ENCODE peak calls at places on chromosome 3, in eight cellular contexts. G is BE2C; N is gastrocnemius medialis; Q is upper lobe of left lung; X is adipocyte; T is neural progenitor cell; R is CD8-positive, alpha-beta memory T cell; B is tibial artery. H is an unnamed sample. For H3K4me1 and H3K27me3, the result is how much of the 10 kb centered on the place peaks cover.

GRCh38 chr3:57288403-57288802 is 4.1 kb downstream of the ASB14 start:
- DNase-seq in G (no peak), N (no peak), Q (no peak), X (no peak), T (peak), R (no peak), B (no peak), H (no peak)

GRCh38 chr3:108477511-108478147 is 32.8 kb downstream of the MYH15 start:
- DNase-seq in G (peak), N (peak), Q (no peak), X (peak), T (peak), R (peak), B (no peak), H (peak)

GRCh38 chr3:94686208-94686607 is 623.3 kb downstream of the NSUN3 start:
- DNase-seq in G (no peak), N (no peak), Q (no peak), X (no peak), T (no peak), R (no peak), B (no peak), H (no peak)

GRCh38 chr3:13612829-13613228 is 63.9 kb downstream of the FBLN2 start:
- DNase-seq in G (no peak), N (peak), Q (no peak), X (no peak), T (no peak), R (no peak), B (peak), H (peak)

GRCh38 chr3:122572940-122573412 is 4.5 kb upstream of the PARP15 start:
- DNase-seq in G (no peak), N (peak), Q (no peak), X (peak), T (peak), R (peak), B (no peak), H (peak)

GRCh38 chr3:105402287-105402801 is 35.6 kb downstream of the ALCAM start:
- DNase-seq in G (no peak), N (no peak), Q (peak), X (no peak), T (peak), R (no peak), B (no peak), H (no peak)

GRCh38 chr3:58048301-58048700 is 40.1 kb downstream of the FLNB start:
- DNase-seq in G (no peak), N (no peak), Q (no peak), X (no peak), T (no peak), R (no peak), B (no peak), H (no peak)

GRCh38 chr3:149299938-149300791 is 33.3 kb downstream of the TM4SF18 start:
- DNase-seq in G (peak), N (peak), Q (no peak), X (peak), T (no peak), R (no peak), B (peak), H (peak)

GRCh38 chr3:107752202-107752990 is 229.6 kb downstream of the BBX start:
- DNase-seq in G (peak), N (no peak), Q (no peak), X (peak), T (peak), R (no peak), B (no peak), H (peak)

GRCh38 chr3:113985526-113985925 is 37.7 kb downstream of the ZDHHC23 start:
- DNase-seq in G (no peak), N (no peak), Q (no peak), X (no peak), T (peak), R (no peak), B (no peak), H (peak)

GRCh38 chr3:69541059-69541471 is 155.2 kb upstream of the FRMD4B start:
- DNase-seq in G (peak), N (no peak), Q (no peak), X (no peak), T (peak), R (no peak), B (no peak), H (no peak)

GRCh38 chr3:69543080-69543429 is 157.2 kb upstream of the FRMD4B start:
- DNase-seq in G (no peak), N (no peak), Q (no peak), X (no peak), T (no peak), R (no peak), B (no peak), H (no peak)

GRCh38 chr3:69536306-69537020 is 150.6 kb upstream of the FRMD4B start:
- DNase-seq in G (no peak), N (no peak), Q (peak), X (no peak), T (no peak), R (no peak), B (no peak), H (no peak)

GRCh38 chr3:69542265-69543079 is 156.6 kb upstream of the FRMD4B start:
- DNase-seq in G (peak), N (no peak), Q (peak), X (peak), T (peak), R (no peak), B (no peak), H (peak)

GRCh38 chr3:69541823-69542264 is 156.0 kb upstream of the FRMD4B start:
- DNase-seq in G (peak), N (no peak), Q (peak), X (no peak), T (no peak), R (no peak), B (no peak), H (peak)
- H3K4me3 ChIP-seq in G (peak), N (peak), Q (peak), X (peak), T (peak), R (no peak), B (peak), H (peak)

GRCh38 chr3:42043116-42043796 is 47.9 kb upstream of the TRAK1 start:
- DNase-seq in G (peak), N (no peak), Q (no peak), X (peak), T (peak), R (no peak), B (no peak), H (peak)
- H3K4me1 ChIP-seq in G (under half), N (half or more), Q (under half), X (under half), T (under half), R (under half), B (under half), H (under half)

DNA sequence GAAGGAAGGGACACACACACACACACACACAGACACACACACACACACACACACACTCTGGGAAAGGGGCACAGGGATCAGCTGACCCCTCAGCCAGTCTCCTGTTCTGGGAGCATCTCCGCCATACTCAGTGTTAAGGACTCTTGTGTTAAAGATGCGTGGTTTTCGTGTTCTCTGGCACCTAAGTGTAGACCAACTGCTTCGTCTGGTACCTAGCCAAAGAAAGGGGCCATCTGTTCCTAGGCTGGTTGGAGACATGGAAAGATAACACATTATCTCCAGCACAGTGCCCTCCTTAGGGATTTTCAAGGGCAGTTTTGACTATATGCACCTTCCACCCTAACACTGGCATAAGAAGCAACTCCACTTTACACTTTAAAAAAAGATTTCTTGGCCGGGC is 65.1 kb downstream of the EPHB1 start:
- DNase-seq in G (peak), N (no peak), Q (no peak), X (no peak), T (no peak), R (no peak), B (no peak), H (no peak)
- H3K27me3 ChIP-seq in G (under half), N (under half), Q (under half), X (under half), T (under half), R (under half), B (under half), H (under half)

DNA sequence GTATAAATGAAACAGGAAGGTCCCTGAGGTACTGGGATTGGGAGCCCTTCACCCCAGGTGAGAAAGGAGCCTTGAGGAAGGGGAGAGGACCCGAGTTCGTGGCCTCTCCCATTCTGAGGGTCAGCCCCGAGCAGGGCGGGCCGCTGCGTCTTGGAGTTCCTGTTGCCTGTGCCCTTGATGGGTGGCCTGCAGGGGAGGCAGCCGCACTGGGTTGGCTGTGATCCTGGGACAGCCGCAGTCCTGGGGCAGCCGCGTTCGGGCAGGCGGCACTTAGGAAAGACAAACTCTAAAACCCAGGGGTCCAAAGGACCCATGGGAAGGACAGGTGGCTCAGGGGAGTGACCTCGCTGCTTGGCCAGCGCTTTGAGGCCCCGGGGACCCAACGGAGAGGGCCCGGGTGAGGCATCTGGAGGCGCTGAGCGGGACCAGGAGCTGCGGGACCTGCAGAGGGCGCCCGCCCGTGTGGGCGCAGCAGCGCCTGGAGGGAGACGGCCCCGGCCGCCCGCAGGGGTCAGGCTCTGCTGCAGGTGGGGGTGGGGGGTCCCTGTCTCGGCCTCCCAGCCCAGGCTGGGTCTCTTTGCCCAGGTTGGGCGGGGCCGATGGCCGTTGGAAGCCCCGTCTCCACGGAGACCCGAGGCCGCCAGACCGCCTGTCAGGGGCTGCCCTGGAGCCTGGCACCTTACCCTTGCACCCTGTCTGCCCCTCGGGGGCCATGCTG is 65.1 kb downstream of the HMCES start:
- DNase-seq in G (no peak), N (no peak), Q (peak), X (peak), T (peak), R (no peak), B (no peak), H (peak)
- H3K4me3 ChIP-seq in G (no peak), N (peak), Q (peak), X (peak), T (peak), R (no peak), B (peak), H (no peak)

GRCh38 chr3:195209083-195209835 is 61.7 kb downstream of the XXYLT1 start:
- DNase-seq in G (no peak), N (no peak), Q (peak), X (no peak), T (no peak), R (no peak), B (no peak), H (no peak)

GRCh38 chr3:195209836-195210551 is 61.0 kb downstream of the XXYLT1 start:
- DNase-seq in G (peak), N (peak), Q (peak), X (peak), T (no peak), R (no peak), B (peak), H (no peak)

GRCh38 chr3:195207731-195208130 is 63.2 kb downstream of the XXYLT1 start:
- DNase-seq in G (peak), N (no peak), Q (no peak), X (no peak), T (no peak), R (no peak), B (no peak), H (peak)

GRCh38 chr3:195208183-195208582 is 62.8 kb downstream of the XXYLT1 start:
- DNase-seq in G (no peak), N (no peak), Q (no peak), X (no peak), T (no peak), R (no peak), B (no peak), H (no peak)

GRCh38 chr3:195208631-195209030 is 62.3 kb downstream of the XXYLT1 start:
- DNase-seq in G (no peak), N (no peak), Q (no peak), X (no peak), T (no peak), R (no peak), B (no peak), H (no peak)
- H3K4me1 ChIP-seq in G (under half), N (under half), Q (under half), X (half or more), T (under half), R (under half), B (under half), H (under half)

GRCh38 chr3:152211655-152212054 is 57.1 kb upstream of the MBNL1 start:
- DNase-seq in G (no peak), N (no peak), Q (no peak), X (no peak), T (no peak), R (no peak), B (no peak), H (no peak)

GRCh38 chr3:152210697-152211096 is 58.0 kb upstream of the MBNL1 start:
- DNase-seq in G (no peak), N (no peak), Q (no peak), X (no peak), T (no peak), R (no peak), B (no peak), H (no peak)

GRCh38 chr3:152206243-152206642 is 62.5 kb upstream of the MBNL1 start:
- DNase-seq in G (no peak), N (no peak), Q (no peak), X (no peak), T (no peak), R (no peak), B (no peak), H (no peak)

GRCh38 chr3:152209776-152210175 is 59.0 kb upstream of the MBNL1 start:
- DNase-seq in G (no peak), N (no peak), Q (no peak), X (no peak), T (no peak), R (no peak), B (no peak), H (no peak)

DNA sequence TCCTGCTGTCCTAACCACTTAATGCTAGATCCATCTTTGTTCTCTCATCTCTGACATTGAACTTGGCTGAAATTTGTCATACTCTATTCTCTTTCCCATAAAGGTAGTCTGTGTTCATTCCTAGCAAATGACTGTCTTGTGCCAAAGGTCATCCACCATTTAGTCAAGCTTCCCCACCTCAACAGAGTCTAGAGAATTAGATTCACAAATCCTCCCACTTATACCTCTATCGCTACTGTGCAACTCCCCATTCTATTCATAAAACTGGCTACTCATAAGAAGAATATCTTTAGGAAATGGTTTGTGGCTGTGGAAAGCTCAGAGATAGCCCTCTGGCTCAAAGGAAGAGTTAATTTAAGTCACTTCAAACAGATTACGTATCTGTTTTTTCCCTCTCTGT is 59.7 kb upstream of the MBNL1 start:
- DNase-seq in G (no peak), N (no peak), Q (no peak), X (no peak), T (no peak), R (no peak), B (no peak), H (no peak)
- H3K27me3 ChIP-seq in G (under half), N (under half), Q (under half), X (under half), T (under half), R (under half), B (under half), H (under half)

DNA sequence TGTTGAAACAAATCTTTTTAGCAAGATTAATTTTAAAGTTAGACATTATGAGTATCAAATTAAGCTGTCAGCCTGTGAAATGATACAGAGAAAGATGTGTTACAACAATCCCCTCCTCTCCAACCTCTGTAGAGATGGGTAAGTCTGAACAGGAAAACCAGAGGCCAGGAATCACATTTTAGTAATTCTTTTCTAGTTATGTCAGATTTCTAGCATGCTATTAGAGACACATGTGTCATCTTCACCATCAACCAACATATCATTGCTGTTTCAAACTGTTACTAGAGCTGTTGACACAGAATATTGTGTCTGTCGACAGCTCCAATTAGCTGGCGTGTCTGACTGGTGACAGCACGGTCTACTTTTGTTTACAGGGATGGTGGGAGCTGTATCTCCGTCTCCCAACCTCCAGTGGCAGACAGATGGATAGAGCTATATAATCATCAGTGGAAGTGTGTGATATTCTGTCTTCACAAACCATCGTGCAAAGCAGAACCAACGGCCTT is 393.1 kb downstream of the SOX2 start:
- DNase-seq in G (no peak), N (no peak), Q (no peak), X (no peak), T (no peak), R (no peak), B (no peak), H (no peak)
- H3K4me3 ChIP-seq in G (no peak), N (no peak), Q (no peak), X (no peak), T (no peak), R (no peak), B (no peak), H (no peak)

DNA sequence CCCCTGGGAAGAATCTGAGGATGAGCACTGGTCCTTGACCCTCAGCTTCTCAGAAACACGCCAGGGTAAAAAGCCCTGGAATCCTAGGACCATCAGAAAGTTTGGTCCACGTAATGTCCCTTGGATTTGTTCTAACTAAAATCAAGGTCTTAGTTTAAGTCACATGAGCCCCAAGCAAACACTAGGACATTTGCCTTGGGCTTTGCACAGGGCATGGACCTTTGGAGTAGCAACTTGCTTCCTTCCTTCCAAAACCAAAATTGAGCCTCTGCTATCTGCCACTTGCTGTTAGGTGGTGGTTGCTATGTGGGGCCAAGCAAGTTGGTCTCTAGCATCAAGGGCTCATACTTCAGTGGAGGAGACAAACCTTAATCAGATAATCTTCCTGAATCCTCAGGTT is 4.0 kb upstream of the DAG1 start:
- DNase-seq in G (no peak), N (no peak), Q (no peak), X (no peak), T (no peak), R (no peak), B (no peak), H (no peak)
- H3K4me1 ChIP-seq in G (under half), N (under half), Q (under half), X (under half), T (under half), R (under half), B (under half), H (under half)